ENCODE peak calls at places on chromosomes 7 and 10, in four cellular contexts. A is tibial artery, N is breast epithelium, U is endothelial cell. G is an unnamed sample.

GRCh38 chr7:44145419-44145968 is 4.4 kb upstream of the MYL7 start:
- DNase-seq in A (no peak), N (peak), U (no peak), G (no peak)

GRCh38 chr10:97332586-97333350 is 1.8 kb downstream of the FRAT2 start:
- DNase-seq in A (no peak), N (no peak), U (peak), G (peak)

GRCh38 chr7:84162125-84162524 is 32.5 kb downstream of the SEMA3A start:
- DNase-seq in A (no peak), N (no peak), U (no peak), G (no peak)

GRCh38 chr7:147332988-147333387 is 1216.4 kb downstream of the CNTNAP2 start:
- DNase-seq in A (no peak), N (no peak), U (no peak), G (no peak)

GRCh38 chr10:47043928-47044544 is 132.8 kb downstream of the PTPN20 start:
- DNase-seq in A (peak), N (no peak), U (no peak), G (no peak)

GRCh38 chr7:44282601-44283171 is 42.7 kb downstream of the CAMK2B start:
- DNase-seq in A (peak), N (peak), U (no peak), G (peak)

GRCh38 chr10:18230794-18231193 is 90.6 kb downstream of the CACNB2 start:
- DNase-seq in A (no peak), N (no peak), U (no peak), G (no peak)

GRCh38 chr10:115402690-115403089 is 309.5 kb downstream of the ATRNL1 start:
- DNase-seq in A (no peak), N (no peak), U (no peak), G (no peak)

GRCh38 chr10:73044378-73045285 is 52.0 kb downstream of the P4HA1 start:
- DNase-seq in A (no peak), N (no peak), U (no peak), G (no peak)

GRCh38 chr7:21253740-21254687 is 173.9 kb upstream of the SP4 start:
- DNase-seq in A (no peak), N (no peak), U (peak), G (peak)

GRCh38 chr7:27083646-27084045 is 12.2 kb downstream of the HOXA1 start:
- DNase-seq in A (no peak), N (no peak), U (no peak), G (no peak)

GRCh38 chr7:74289660-74290589 is 718 bp downstream of the CLIP2 start:
- DNase-seq in A (peak), N (no peak), U (peak), G (no peak)

DNA sequence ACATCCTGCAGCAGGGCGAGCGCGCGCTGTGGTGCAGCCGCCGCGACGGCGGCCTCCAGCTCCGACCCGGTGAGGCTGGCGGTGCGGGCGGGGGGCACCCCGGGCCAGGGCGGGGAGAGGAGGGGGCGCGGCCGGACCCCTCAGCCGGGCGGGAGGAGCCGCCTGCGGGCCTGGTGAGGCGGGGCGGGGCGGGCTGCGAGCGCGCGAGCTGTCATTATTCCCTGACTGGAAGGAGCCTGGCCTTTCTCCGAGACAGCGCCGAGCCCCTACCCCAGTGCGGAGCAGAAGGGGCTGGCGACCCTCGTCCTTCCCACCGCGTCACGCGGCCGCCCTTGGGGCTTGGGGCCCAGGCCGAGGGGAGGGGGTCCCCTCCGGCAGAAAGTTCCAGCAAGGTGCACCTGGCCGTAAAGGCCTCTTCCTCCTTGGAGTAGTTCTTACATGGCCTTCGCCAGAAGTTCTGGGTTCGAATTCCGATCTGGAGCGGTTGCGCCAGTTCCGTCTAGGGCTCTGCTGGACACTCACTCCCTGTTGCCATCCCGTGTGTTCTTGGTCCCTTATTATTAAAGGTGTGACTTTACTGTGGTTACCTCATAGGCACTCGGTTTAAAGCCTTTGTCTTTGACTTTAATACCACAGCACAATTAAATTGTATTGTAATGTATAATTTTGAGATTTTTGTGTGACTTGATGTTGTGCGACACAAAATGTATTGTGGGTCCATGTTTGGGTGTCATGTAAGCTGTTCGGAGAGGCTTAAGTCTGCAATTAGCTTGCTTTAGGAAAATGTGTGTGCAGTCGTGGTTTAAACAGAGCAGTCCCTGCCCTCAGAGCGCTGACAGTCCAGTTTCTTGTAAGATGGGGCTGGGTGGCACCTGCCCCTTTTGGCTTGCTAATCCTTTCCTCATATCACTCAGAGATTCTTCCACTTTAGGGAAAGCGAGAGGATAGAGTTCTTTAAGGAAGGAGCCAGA is 726 bp downstream of the INPP5F start:
- DNase-seq in A (no peak), N (no peak), U (peak), G (peak)
- TF ChIP-seq CTCF in A (no peak), N (no peak), U (no peak), G (no peak)

GRCh38 chr7:24821045-24821853 is 64.0 kb upstream of the GSDME start:
- DNase-seq in A (no peak), N (no peak), U (no peak), G (no peak)
- TF ChIP-seq CTCF in A (no peak), N (no peak), U (no peak), G (no peak)

GRCh38 chr10:33334839-33335549 is 527 bp upstream of the NRP1 start:
- DNase-seq in A (peak), N (peak), U (peak), G (peak)
- TF ChIP-seq CTCF in A (peak), N (peak), U (peak), G (peak)

GRCh38 chr7:29343379-29343778 is 148.8 kb downstream of the CHN2 start:
- DNase-seq in A (no peak), N (no peak), U (no peak), G (no peak)

GRCh38 chr7:29342761-29343160 is 148.2 kb downstream of the CHN2 start:
- DNase-seq in A (no peak), N (no peak), U (no peak), G (no peak)

GRCh38 chr7:29346574-29346973 is 152.0 kb downstream of the CHN2 start:
- DNase-seq in A (no peak), N (no peak), U (no peak), G (no peak)

GRCh38 chr7:29344334-29344978 is 149.9 kb downstream of the CHN2 start:
- DNase-seq in A (no peak), N (no peak), U (no peak), G (no peak)

DNA sequence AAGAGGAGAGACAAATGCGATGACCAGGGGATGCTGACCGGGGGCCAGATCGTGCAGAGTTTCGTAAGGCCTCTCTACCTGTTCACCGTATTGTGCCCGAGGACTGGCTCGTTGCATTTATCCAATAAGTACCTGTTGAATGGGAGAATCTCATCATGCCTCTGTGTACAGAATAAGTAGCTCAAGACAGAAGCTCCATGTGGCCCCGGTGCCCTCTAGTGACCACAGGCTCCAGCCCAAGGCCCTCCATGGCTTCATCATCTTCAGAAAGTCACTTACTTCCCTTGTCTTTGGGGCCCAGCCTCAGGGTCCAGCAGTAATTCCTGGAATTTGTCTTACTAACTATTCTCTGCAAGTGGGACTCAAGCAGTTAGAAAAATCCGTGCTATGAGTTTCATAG is 151.0 kb downstream of the CHN2 start:
- DNase-seq in A (no peak), N (no peak), U (peak), G (no peak)
- TF ChIP-seq CTCF in A (no peak), N (no peak), U (no peak), G (no peak)

GRCh38 chr10:121112618-121113384 is 261.6 kb downstream of the WDR11 start:
- DNase-seq in A (no peak), N (no peak), U (no peak), G (no peak)
- TF ChIP-seq CTCF in A (no peak), N (no peak), U (no peak), G (peak)

DNA sequence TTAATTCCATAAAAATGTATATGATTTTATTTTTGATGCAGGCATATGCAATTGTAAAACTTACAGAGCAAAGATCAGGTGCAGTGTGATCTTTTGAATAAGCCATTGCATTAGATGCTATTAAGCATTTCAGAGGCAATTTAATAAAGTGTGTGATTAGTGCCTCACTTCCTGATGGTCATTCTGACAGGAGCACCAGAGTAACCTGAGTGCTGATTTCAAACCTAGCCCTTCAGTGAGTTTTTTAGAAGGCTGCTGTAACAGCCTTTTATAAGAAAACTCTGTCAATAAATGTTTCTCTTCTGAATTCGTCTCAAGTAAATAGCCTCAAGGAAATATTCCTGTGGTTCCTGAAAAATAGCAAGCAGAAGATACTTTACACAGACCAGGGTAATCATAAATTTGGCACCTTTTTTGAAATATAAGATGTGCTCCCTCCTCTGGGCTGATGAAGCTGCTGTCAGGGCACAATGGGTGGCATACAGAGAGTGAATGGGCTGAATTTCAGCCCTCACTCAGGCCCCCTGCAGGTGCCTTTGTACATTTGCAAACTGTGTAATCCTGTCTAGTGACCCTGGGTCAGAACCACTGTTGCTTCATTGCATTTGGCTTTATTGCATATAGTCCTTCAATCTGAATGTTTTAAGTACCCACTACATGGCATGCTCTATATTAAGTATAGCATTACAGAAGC is 193.7 kb upstream of the CSTF2T start:
- DNase-seq in A (no peak), N (no peak), U (peak), G (no peak)
- TF ChIP-seq CTCF in A (peak), N (no peak), U (peak), G (peak)

DNA sequence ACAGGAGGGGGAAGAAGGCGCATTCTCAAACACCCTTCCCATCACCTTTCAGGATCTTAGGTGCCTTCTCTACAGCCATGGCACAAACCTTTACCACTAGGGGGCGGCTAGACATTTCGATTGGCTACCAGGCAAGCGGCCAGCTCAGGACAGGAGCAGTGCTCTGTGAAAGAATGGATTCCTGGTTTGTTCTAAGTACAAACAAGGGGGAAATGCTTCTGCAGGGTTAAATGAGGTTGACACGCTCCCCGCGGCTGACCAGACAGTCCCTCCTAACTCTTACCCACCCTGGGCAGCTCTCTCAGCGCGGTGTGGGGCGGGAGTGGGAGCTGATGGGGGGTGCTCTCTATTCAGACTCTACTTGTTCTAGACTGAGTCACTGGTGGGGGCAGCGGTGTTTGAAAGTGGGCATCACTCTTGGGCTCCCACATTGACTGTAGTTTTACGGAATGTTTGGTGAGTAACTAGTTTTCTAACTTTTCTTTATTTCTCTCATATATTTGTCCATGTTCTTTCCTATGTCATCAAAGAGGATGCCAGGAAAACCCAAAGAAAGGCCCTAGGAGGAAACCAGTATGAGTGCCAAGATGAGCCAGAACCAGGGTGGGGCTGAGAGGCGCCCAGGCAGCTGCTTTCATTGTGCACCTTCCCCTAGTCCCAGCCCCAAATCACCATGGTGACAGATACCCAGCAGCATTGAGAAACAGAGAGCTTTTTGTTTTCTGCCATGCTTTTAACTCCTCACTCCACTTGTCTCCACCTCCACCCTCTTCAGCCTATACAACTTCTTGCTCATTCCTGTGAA is 61.4 kb upstream of the GPR158 start:
- DNase-seq in A (peak), N (peak), U (peak), G (peak)
- TF ChIP-seq CTCF in A (peak), N (peak), U (peak), G (peak)

G was measured in mesothelial cell of epicardium.